ENCODE peak calls at places on chromosomes 2 and 18, in nine cellular contexts. D is astrocyte; S is MG63; Z is ascending aorta; V is effector memory CD4-positive, alpha-beta T cell; B is CD8-positive, alpha-beta memory T cell; X is endodermal cell; I is colonic mucosa; W is tibial artery. U is an unnamed sample.

GRCh38 chr2:85704800-85705679 is 10.9 kb downstream of the GNLY start:
- DNase-seq in D (peak; percentile 44), S (no peak), Z (no peak), V (no peak), B (no peak), X (no peak), I (no peak), W (peak; percentile 57), U (no peak)

GRCh38 chr2:127451981-127452380 is 33.8 kb downstream of the PROC start:
- DNase-seq in D (no peak), S (no peak), Z (no peak), V (no peak), B (no peak), X (no peak), I (no peak), W (no peak), U (no peak)

GRCh38 chr2:241803387-241804325 is 5.3 kb upstream of the NEU4 start:
- DNase-seq in D (peak; percentile 34), S (no peak), Z (peak; percentile 73), V (peak; percentile 20), B (peak; percentile 62), X (peak; percentile 60), I (peak; percentile 26), W (peak; percentile 65), U (no peak)

GRCh38 chr18:38940863-38941531 is 1375.4 kb upstream of the CELF4 start:
- DNase-seq in D (peak; percentile 57), S (peak; percentile 65), Z (no peak), V (peak; percentile 58), B (peak; percentile 75), X (no peak), I (no peak), W (no peak), U (no peak)

GRCh38 chr2:218896501-218897393 is 16.1 kb downstream of the WNT10A start:
- DNase-seq in D (peak; percentile 41), S (no peak), Z (no peak), V (peak; percentile 84), B (peak; percentile 96), X (peak; percentile 80), I (peak; percentile 25), W (no peak), U (no peak)

GRCh38 chr18:34818069-34818468 is 108.0 kb downstream of the DTNA start:
- DNase-seq in D (no peak), S (no peak), Z (no peak), V (no peak), B (no peak), X (no peak), I (no peak), W (no peak), U (no peak)

GRCh38 chr18:21203096-21203495 is 38.9 kb upstream of the GREB1L start:
- DNase-seq in D (no peak), S (peak; percentile 67), Z (no peak), V (no peak), B (no peak), X (no peak), I (no peak), W (no peak), U (no peak)

GRCh38 chr18:79871481-79872091 is 73.8 kb downstream of the KCNG2 start:
- DNase-seq in D (no peak), S (no peak), Z (peak; percentile 50), V (no peak), B (no peak), X (peak; percentile 45), I (no peak), W (no peak), U (peak; percentile 6)

GRCh38 chr2:69013837-69014796 is 1.1 kb downstream of the ANTXR1 start:
- DNase-seq in D (peak; percentile 48), S (peak; percentile 26), Z (peak; percentile 68), V (no peak), B (no peak), X (peak; percentile 63), I (no peak), W (no peak), U (no peak)

GRCh38 chr2:189599245-189599644 is 18.7 kb upstream of the SLC40A1 start:
- DNase-seq in D (peak; percentile 69), S (no peak), Z (no peak), V (no peak), B (no peak), X (no peak), I (no peak), W (no peak), U (no peak)

GRCh38 chr2:3198119-3198518 is 179.5 kb downstream of the EIPR1 start:
- DNase-seq in D (no peak), S (no peak), Z (no peak), V (no peak), B (no peak), X (peak; percentile 76), I (no peak), W (no peak), U (no peak)

GRCh38 chr2:186806591-186806990 is 42.4 kb downstream of the ZSWIM2 start:
- DNase-seq in D (no peak), S (no peak), Z (no peak), V (no peak), B (no peak), X (no peak), I (no peak), W (no peak), U (no peak)

GRCh38 chr18:76490701-76491171 is 4.3 kb downstream of the ZNF516 start:
- DNase-seq in D (peak; percentile 10), S (no peak), Z (no peak), V (peak; percentile 21), B (peak; percentile 59), X (peak; percentile 86), I (peak; percentile 79), W (no peak), U (peak; percentile 44)

GRCh38 chr2:169734172-169734847 is 678 bp downstream of the KLHL23 start:
- DNase-seq in D (no peak), S (peak; percentile 55), Z (no peak), V (no peak), B (no peak), X (peak; percentile 80), I (peak; percentile 31), W (no peak), U (no peak)

GRCh38 chr2:61736982-61737381 is 116.9 kb downstream of the FAM161A start:
- DNase-seq in D (no peak), S (no peak), Z (no peak), V (no peak), B (no peak), X (no peak), I (no peak), W (no peak), U (no peak)

GRCh38 chr2:164917296-164917903 is 37.9 kb downstream of the SLC38A11 start:
- DNase-seq in D (no peak), S (peak; percentile 41), Z (peak; percentile 69), V (no peak), B (no peak), X (peak; percentile 77), I (peak; percentile 40), W (peak; percentile 63), U (peak; percentile 19)

GRCh38 chr2:237735762-237736161 is 62.8 kb upstream of the RBM44 start:
- DNase-seq in D (no peak), S (no peak), Z (no peak), V (no peak), B (no peak), X (no peak), I (no peak), W (no peak), U (no peak)
- H3K4me3 ChIP-seq in D (no peak overlapping the region), S (no peak overlapping the region), Z (no peak overlapping the region), V (no peak overlapping the region), B (no peak overlapping the region), X (no peak overlapping the region), I (no peak overlapping the region), W (no peak overlapping the region), U (no peak overlapping the region)

GRCh38 chr2:42316910-42317309 is 44.1 kb downstream of the COX7A2L start:
- DNase-seq in D (no peak), S (no peak), Z (no peak), V (no peak), B (no peak), X (no peak), I (no peak), W (no peak), U (no peak)

GRCh38 chr2:42319265-42319664 is 41.8 kb downstream of the COX7A2L start:
- DNase-seq in D (no peak), S (no peak), Z (no peak), V (no peak), B (no peak), X (no peak), I (no peak), W (no peak), U (no peak)

GRCh38 chr2:42314892-42315468 is 46.0 kb downstream of the COX7A2L start:
- DNase-seq in D (peak; percentile 93), S (no peak), Z (no peak), V (no peak), B (no peak), X (no peak), I (no peak), W (no peak), U (no peak)

GRCh38 chr2:42317486-42317885 is 43.5 kb downstream of the COX7A2L start:
- DNase-seq in D (no peak), S (no peak), Z (no peak), V (no peak), B (no peak), X (no peak), I (no peak), W (no peak), U (no peak)

DNA sequence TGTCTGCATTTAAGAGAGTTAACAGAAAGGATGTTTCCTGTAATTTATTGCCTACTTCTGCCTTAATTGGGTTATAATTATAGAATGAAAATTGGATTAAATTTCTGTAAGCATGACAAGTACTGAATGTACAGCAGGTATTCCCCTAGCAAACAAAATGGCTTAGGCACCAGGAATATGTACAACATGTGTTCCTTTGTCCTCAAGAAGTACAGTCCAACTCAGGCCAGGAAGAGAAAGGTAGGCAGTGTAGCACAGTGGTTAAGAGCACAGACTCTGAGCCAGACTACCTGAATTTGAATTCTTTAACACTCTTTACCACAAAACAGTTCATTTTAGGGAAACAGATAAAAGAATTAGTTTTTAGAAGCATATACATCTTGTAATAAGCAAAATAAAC is 43.1 kb downstream of the COX7A2L start:
- DNase-seq in D (no peak), S (no peak), Z (no peak), V (no peak), B (no peak), X (no peak), I (no peak), W (no peak), U (no peak)
- H3K36me3 ChIP-seq in D (peaks cover 9% of the 10 kb centered on the region), S (peaks cover 16% of the 10 kb centered on the region), Z (peaks cover 32% of the 10 kb centered on the region), V (peaks cover 18% of the 10 kb centered on the region), B (peaks cover 20% of the 10 kb centered on the region), X (peaks cover 70% of the 10 kb centered on the region), I (no peaks in the 10 kb centered on the region), W (peaks cover 43% of the 10 kb centered on the region), U (no peaks in the 10 kb centered on the region)

GRCh38 chr2:150327546-150328495 is 159.6 kb downstream of the RND3 start:
- DNase-seq in D (no peak), S (no peak), Z (no peak), V (no peak), B (no peak), X (peak; percentile 42), I (no peak), W (no peak), U (no peak)

GRCh38 chr2:150335596-150335995 is 151.9 kb downstream of the RND3 start:
- DNase-seq in D (no peak), S (no peak), Z (no peak), V (no peak), B (no peak), X (no peak), I (no peak), W (no peak), U (no peak)

GRCh38 chr2:150332378-150332777 is 155.1 kb downstream of the RND3 start:
- DNase-seq in D (no peak), S (peak; percentile 25), Z (no peak), V (no peak), B (no peak), X (no peak), I (no peak), W (no peak), U (no peak)
- H3K4me3 ChIP-seq in D (no peak overlapping the region), S (no peak overlapping the region), Z (no peak overlapping the region), V (no peak overlapping the region), B (no peak overlapping the region), X (no peak overlapping the region), I (no peak overlapping the region), W (no peak overlapping the region), U (no peak overlapping the region)

GRCh38 chr2:37105150-37105549 is 20.8 kb downstream of the GPATCH11 start:
- DNase-seq in D (no peak), S (no peak), Z (no peak), V (no peak), B (no peak), X (no peak), I (no peak), W (no peak), U (no peak)
- H3K36me3 ChIP-seq in D (peaks cover 23% of the 10 kb centered on the region), S (peaks cover 72% of the 10 kb centered on the region), Z (peaks cover 65% of the 10 kb centered on the region), V (peaks cover 54% of the 10 kb centered on the region), B (peaks cover 15% of the 10 kb centered on the region), X (peaks cover 39% of the 10 kb centered on the region), I (no peaks in the 10 kb centered on the region), W (peaks cover 71% of the 10 kb centered on the region), U (peaks cover 12% of the 10 kb centered on the region)

U was measured in tibial nerve.